ENCODE peak calls at places on chromosomes 16 and 17, in nine cellular contexts. One of them, this sample, is unnamed.

GRCh38 chr16:65054457-65054856 is 67.4 kb downstream of the CDH11 start:
- DNase-seq in hepatic stellate cell: no peak
- DNase-seq in H7: no peak
- DNase-seq in NAMALWA: no peak
- DNase-seq in mesenchymal stem cell: no peak
- DNase-seq in EH: peak; percentile 20
- DNase-seq in CD8-positive, alpha-beta memory T cell: no peak
- DNase-seq in neural progenitor cell: no peak
- DNase-seq in HCEC 1CT: peak; percentile 25
- DNase-seq in this sample: no peak

GRCh38 chr16:67967956-67968439 is 439 bp downstream of the SLC12A4 start:
- DNase-seq in hepatic stellate cell: peak; percentile 70
- DNase-seq in H7: peak; percentile 89
- DNase-seq in NAMALWA: peak; percentile 47
- DNase-seq in mesenchymal stem cell: peak; percentile 42
- DNase-seq in EH: peak; percentile 58
- DNase-seq in CD8-positive, alpha-beta memory T cell: peak; percentile 25
- DNase-seq in neural progenitor cell: peak; percentile 65
- DNase-seq in HCEC 1CT: peak; percentile 25
- DNase-seq in this sample: no peak

GRCh38 chr17:68033636-68034451 is 1.7 kb upstream of the KPNA2 start:
- DNase-seq in hepatic stellate cell: peak; percentile 35
- DNase-seq in H7: peak; percentile 87
- DNase-seq in NAMALWA: peak; percentile 40
- DNase-seq in mesenchymal stem cell: peak; percentile 68
- DNase-seq in EH: peak; percentile 84
- DNase-seq in CD8-positive, alpha-beta memory T cell: no peak
- DNase-seq in neural progenitor cell: peak; percentile 93
- DNase-seq in HCEC 1CT: no peak
- DNase-seq in this sample: peak; percentile 44

GRCh38 chr17:39615434-39615833 is 7.7 kb upstream of the NEUROD2 start:
- DNase-seq in hepatic stellate cell: no peak
- DNase-seq in H7: no peak
- DNase-seq in NAMALWA: no peak
- DNase-seq in mesenchymal stem cell: no peak
- DNase-seq in EH: no peak
- DNase-seq in CD8-positive, alpha-beta memory T cell: no peak
- DNase-seq in neural progenitor cell: no peak
- DNase-seq in HCEC 1CT: no peak
- DNase-seq in this sample: no peak

GRCh38 chr16:4900036-4900435 is 36.9 kb downstream of the PPL start:
- DNase-seq in hepatic stellate cell: no peak
- DNase-seq in H7: no peak
- DNase-seq in NAMALWA: no peak
- DNase-seq in mesenchymal stem cell: no peak
- DNase-seq in EH: no peak
- DNase-seq in CD8-positive, alpha-beta memory T cell: no peak
- DNase-seq in neural progenitor cell: no peak
- DNase-seq in HCEC 1CT: no peak
- DNase-seq in this sample: no peak

GRCh38 chr16:84425696-84426095 is 57.4 kb downstream of the ATP2C2 start:
- DNase-seq in hepatic stellate cell: no peak
- DNase-seq in H7: no peak
- DNase-seq in NAMALWA: no peak
- DNase-seq in mesenchymal stem cell: no peak
- DNase-seq in EH: no peak
- DNase-seq in CD8-positive, alpha-beta memory T cell: no peak
- DNase-seq in neural progenitor cell: no peak
- DNase-seq in HCEC 1CT: no peak
- DNase-seq in this sample: no peak

GRCh38 chr17:35889818-35890773 is 9.9 kb upstream of the CCL5 start:
- DNase-seq in hepatic stellate cell: no peak
- DNase-seq in H7: no peak
- DNase-seq in NAMALWA: no peak
- DNase-seq in mesenchymal stem cell: peak; percentile 72
- DNase-seq in EH: peak; percentile 67
- DNase-seq in CD8-positive, alpha-beta memory T cell: no peak
- DNase-seq in neural progenitor cell: peak; percentile 11
- DNase-seq in HCEC 1CT: no peak
- DNase-seq in this sample: peak; percentile 34

GRCh38 chr17:72233981-72234380 is 113.2 kb downstream of the SOX9 start:
- DNase-seq in hepatic stellate cell: no peak
- DNase-seq in H7: no peak
- DNase-seq in NAMALWA: no peak
- DNase-seq in mesenchymal stem cell: no peak
- DNase-seq in EH: no peak
- DNase-seq in CD8-positive, alpha-beta memory T cell: no peak
- DNase-seq in neural progenitor cell: no peak
- DNase-seq in HCEC 1CT: no peak
- DNase-seq in this sample: no peak

GRCh38 chr17:82055023-82055964 is 3.6 kb downstream of the GPS1 start:
- DNase-seq in hepatic stellate cell: no peak
- DNase-seq in H7: no peak
- DNase-seq in NAMALWA: no peak
- DNase-seq in mesenchymal stem cell: no peak
- DNase-seq in EH: no peak
- DNase-seq in CD8-positive, alpha-beta memory T cell: no peak
- DNase-seq in neural progenitor cell: no peak
- DNase-seq in HCEC 1CT: no peak
- DNase-seq in this sample: no peak

GRCh38 chr17:38572665-38573365 is 32.9 kb downstream of the SRCIN1 start:
- DNase-seq in hepatic stellate cell: no peak
- DNase-seq in H7: peak; percentile 96
- DNase-seq in NAMALWA: no peak
- DNase-seq in mesenchymal stem cell: no peak
- DNase-seq in EH: no peak
- DNase-seq in CD8-positive, alpha-beta memory T cell: no peak
- DNase-seq in neural progenitor cell: peak; percentile 94
- DNase-seq in HCEC 1CT: no peak
- DNase-seq in this sample: no peak

GRCh38 chr17:43823350-43824084 is 9.4 kb downstream of the MPP3 start:
- DNase-seq in hepatic stellate cell: no peak
- DNase-seq in H7: no peak
- DNase-seq in NAMALWA: no peak
- DNase-seq in mesenchymal stem cell: no peak
- DNase-seq in EH: peak; percentile 41
- DNase-seq in CD8-positive, alpha-beta memory T cell: no peak
- DNase-seq in neural progenitor cell: no peak
- DNase-seq in HCEC 1CT: no peak
- DNase-seq in this sample: no peak

GRCh38 chr16:79439866-79440265 is 160.7 kb downstream of the MAF start:
- DNase-seq in hepatic stellate cell: no peak
- DNase-seq in H7: no peak
- DNase-seq in NAMALWA: no peak
- DNase-seq in mesenchymal stem cell: no peak
- DNase-seq in EH: no peak
- DNase-seq in CD8-positive, alpha-beta memory T cell: no peak
- DNase-seq in neural progenitor cell: no peak
- DNase-seq in HCEC 1CT: no peak
- DNase-seq in this sample: no peak

GRCh38 chr16:76970087-76970744 is 220.8 kb upstream of the MON1B start:
- DNase-seq in hepatic stellate cell: no peak
- DNase-seq in H7: no peak
- DNase-seq in NAMALWA: no peak
- DNase-seq in mesenchymal stem cell: no peak
- DNase-seq in EH: no peak
- DNase-seq in CD8-positive, alpha-beta memory T cell: no peak
- DNase-seq in neural progenitor cell: no peak
- DNase-seq in HCEC 1CT: no peak
- DNase-seq in this sample: peak; percentile 44

GRCh38 chr16:53055603-53056527 is 1.1 kb downstream of the CHD9 start:
- DNase-seq in hepatic stellate cell: peak; percentile 65
- DNase-seq in H7: peak; percentile 65
- DNase-seq in NAMALWA: peak; percentile 52
- DNase-seq in mesenchymal stem cell: peak; percentile 89
- DNase-seq in EH: peak; percentile 86
- DNase-seq in CD8-positive, alpha-beta memory T cell: no peak
- DNase-seq in neural progenitor cell: peak; percentile 47
- DNase-seq in HCEC 1CT: peak; percentile 61
- DNase-seq in this sample: peak; percentile 78

GRCh38 chr17:10210151-10210574 is 11.8 kb upstream of the GAS7 start:
- DNase-seq in hepatic stellate cell: no peak
- DNase-seq in H7: peak; percentile 51
- DNase-seq in NAMALWA: no peak
- DNase-seq in mesenchymal stem cell: peak; percentile 22
- DNase-seq in EH: peak; percentile 5
- DNase-seq in CD8-positive, alpha-beta memory T cell: no peak
- DNase-seq in neural progenitor cell: no peak
- DNase-seq in HCEC 1CT: no peak
- DNase-seq in this sample: peak; percentile 42

GRCh38 chr16:70520612-70521297 is 2.6 kb downstream of the COG4 start:
- DNase-seq in hepatic stellate cell: peak; percentile 56
- DNase-seq in H7: no peak
- DNase-seq in NAMALWA: no peak
- DNase-seq in mesenchymal stem cell: peak; percentile 68
- DNase-seq in EH: peak; percentile 79
- DNase-seq in CD8-positive, alpha-beta memory T cell: no peak
- DNase-seq in neural progenitor cell: no peak
- DNase-seq in HCEC 1CT: peak; percentile 80
- DNase-seq in this sample: peak; percentile 67

GRCh38 chr16:53541326-53541725 is 38.3 kb upstream of the AKTIP start:
- DNase-seq in hepatic stellate cell: no peak
- DNase-seq in H7: no peak
- DNase-seq in NAMALWA: no peak
- DNase-seq in mesenchymal stem cell: no peak
- DNase-seq in EH: peak; percentile 7
- DNase-seq in CD8-positive, alpha-beta memory T cell: no peak
- DNase-seq in neural progenitor cell: no peak
- DNase-seq in HCEC 1CT: no peak
- DNase-seq in this sample: peak; percentile 90

GRCh38 chr16:74726736-74727135 is 26.1 kb upstream of the MLKL start:
- DNase-seq in hepatic stellate cell: no peak
- DNase-seq in H7: peak; percentile 81
- DNase-seq in NAMALWA: peak; percentile 85
- DNase-seq in mesenchymal stem cell: no peak
- DNase-seq in EH: no peak
- DNase-seq in CD8-positive, alpha-beta memory T cell: no peak
- DNase-seq in neural progenitor cell: no peak
- DNase-seq in HCEC 1CT: no peak
- DNase-seq in this sample: peak; percentile 40

GRCh38 chr16:77610496-77610895 is 111.8 kb upstream of the NUDT7 start:
- DNase-seq in hepatic stellate cell: no peak
- DNase-seq in H7: no peak
- DNase-seq in NAMALWA: no peak
- DNase-seq in mesenchymal stem cell: no peak
- DNase-seq in EH: no peak
- DNase-seq in CD8-positive, alpha-beta memory T cell: no peak
- DNase-seq in neural progenitor cell: no peak
- DNase-seq in HCEC 1CT: no peak
- DNase-seq in this sample: peak; percentile 19

GRCh38 chr16:66948034-66948821 is 12.8 kb upstream of the CES3 start:
- DNase-seq in hepatic stellate cell: peak; percentile 48
- DNase-seq in H7: peak; percentile 56
- DNase-seq in NAMALWA: no peak
- DNase-seq in mesenchymal stem cell: no peak
- DNase-seq in EH: peak; percentile 28
- DNase-seq in CD8-positive, alpha-beta memory T cell: no peak
- DNase-seq in neural progenitor cell: no peak
- DNase-seq in HCEC 1CT: no peak
- DNase-seq in this sample: no peak

GRCh38 chr16:50067290-50067853 is 1.6 kb downstream of the HEATR3 start:
- DNase-seq in hepatic stellate cell: peak; percentile 20
- DNase-seq in H7: peak; percentile 41
- DNase-seq in NAMALWA: peak; percentile 82
- DNase-seq in mesenchymal stem cell: peak; percentile 79
- DNase-seq in EH: peak; percentile 72
- DNase-seq in CD8-positive, alpha-beta memory T cell: peak; percentile 3
- DNase-seq in neural progenitor cell: peak; percentile 53
- DNase-seq in HCEC 1CT: peak; percentile 56
- DNase-seq in this sample: peak; percentile 79

GRCh38 chr16:51440096-51440495 is 289.0 kb upstream of the SALL1 start:
- DNase-seq in hepatic stellate cell: no peak
- DNase-seq in H7: no peak
- DNase-seq in NAMALWA: no peak
- DNase-seq in mesenchymal stem cell: no peak
- DNase-seq in EH: peak; percentile 5
- DNase-seq in CD8-positive, alpha-beta memory T cell: no peak
- DNase-seq in neural progenitor cell: peak; percentile 38
- DNase-seq in HCEC 1CT: no peak
- DNase-seq in this sample: no peak

GRCh38 chr17:71983828-71984227 is 137.0 kb upstream of the SOX9 start:
- DNase-seq in hepatic stellate cell: no peak
- DNase-seq in H7: no peak
- DNase-seq in NAMALWA: no peak
- DNase-seq in mesenchymal stem cell: no peak
- DNase-seq in EH: no peak
- DNase-seq in CD8-positive, alpha-beta memory T cell: no peak
- DNase-seq in neural progenitor cell: no peak
- DNase-seq in HCEC 1CT: no peak
- DNase-seq in this sample: no peak

GRCh38 chr16:16850274-16850673 is 471.3 kb downstream of the NPIPA7 start:
- DNase-seq in hepatic stellate cell: no peak
- DNase-seq in H7: no peak
- DNase-seq in NAMALWA: no peak
- DNase-seq in mesenchymal stem cell: no peak
- DNase-seq in EH: no peak
- DNase-seq in CD8-positive, alpha-beta memory T cell: no peak
- DNase-seq in neural progenitor cell: no peak
- DNase-seq in HCEC 1CT: no peak
- DNase-seq in this sample: no peak

GRCh38 chr16:6684076-6684673 is 648.5 kb upstream of the RBFOX1 start:
- DNase-seq in hepatic stellate cell: no peak
- DNase-seq in H7: peak; percentile 20
- DNase-seq in NAMALWA: peak; percentile 49
- DNase-seq in mesenchymal stem cell: no peak
- DNase-seq in EH: no peak
- DNase-seq in CD8-positive, alpha-beta memory T cell: no peak
- DNase-seq in neural progenitor cell: peak; percentile 65
- DNase-seq in HCEC 1CT: no peak
- DNase-seq in this sample: peak; percentile 1

GRCh38 chr17:16027708-16028584 is 28.3 kb downstream of the TTC19 start:
- DNase-seq in hepatic stellate cell: peak; percentile 77
- DNase-seq in H7: no peak
- DNase-seq in NAMALWA: no peak
- DNase-seq in mesenchymal stem cell: peak; percentile 94
- DNase-seq in EH: peak; percentile 94
- DNase-seq in CD8-positive, alpha-beta memory T cell: no peak
- DNase-seq in neural progenitor cell: no peak
- DNase-seq in HCEC 1CT: peak; percentile 93
- DNase-seq in this sample: peak; percentile 94

GRCh38 chr17:81551458-81552243 is 502 bp downstream of the FAAP100 start:
- DNase-seq in hepatic stellate cell: peak; percentile 56
- DNase-seq in H7: peak; percentile 87
- DNase-seq in NAMALWA: peak; percentile 35
- DNase-seq in mesenchymal stem cell: peak; percentile 55
- DNase-seq in EH: peak; percentile 52
- DNase-seq in CD8-positive, alpha-beta memory T cell: no peak
- DNase-seq in neural progenitor cell: peak; percentile 49
- DNase-seq in HCEC 1CT: peak; percentile 30
- DNase-seq in this sample: peak; percentile 44

GRCh38 chr16:49856741-49857330 is 924 bp upstream of the ZNF423 start:
- DNase-seq in hepatic stellate cell: peak; percentile 92
- DNase-seq in H7: peak; percentile 95
- DNase-seq in NAMALWA: no peak
- DNase-seq in mesenchymal stem cell: peak; percentile 88
- DNase-seq in EH: peak; percentile 70
- DNase-seq in CD8-positive, alpha-beta memory T cell: no peak
- DNase-seq in neural progenitor cell: peak; percentile 93
- DNase-seq in HCEC 1CT: peak; percentile 42
- DNase-seq in this sample: peak; percentile 70

GRCh38 chr16:62225675-62226074 is 189.4 kb upstream of the CDH8 start:
- DNase-seq in hepatic stellate cell: no peak
- DNase-seq in H7: peak; percentile 35
- DNase-seq in NAMALWA: peak; percentile 97
- DNase-seq in mesenchymal stem cell: peak; percentile 88
- DNase-seq in EH: no peak
- DNase-seq in CD8-positive, alpha-beta memory T cell: no peak
- DNase-seq in neural progenitor cell: peak; percentile 78
- DNase-seq in HCEC 1CT: no peak
- DNase-seq in this sample: peak; percentile 15

GRCh38 chr16:57938936-57939871 is 31.7 kb downstream of the CNGB1 start:
- DNase-seq in hepatic stellate cell: peak; percentile 29
- DNase-seq in H7: peak; percentile 64
- DNase-seq in NAMALWA: no peak
- DNase-seq in mesenchymal stem cell: no peak
- DNase-seq in EH: peak; percentile 85
- DNase-seq in CD8-positive, alpha-beta memory T cell: no peak
- DNase-seq in neural progenitor cell: no peak
- DNase-seq in HCEC 1CT: peak; percentile 26
- DNase-seq in this sample: peak; percentile 66

GRCh38 chr17:81509048-81509686 is 3.4 kb downstream of the ACTG1 start:
- DNase-seq in hepatic stellate cell: no peak
- DNase-seq in H7: peak; percentile 62
- DNase-seq in NAMALWA: no peak
- DNase-seq in mesenchymal stem cell: no peak
- DNase-seq in EH: no peak
- DNase-seq in CD8-positive, alpha-beta memory T cell: no peak
- DNase-seq in neural progenitor cell: no peak
- DNase-seq in HCEC 1CT: peak; percentile 61
- DNase-seq in this sample: peak; percentile 41

This sample was measured in fibroblast of mammary gland.